ENCODE peak calls at places on chromosomes 16 and 17, in ten cellular contexts. Y is CD8-positive, alpha-beta T cell; L is mucosa of descending colon; I is colonic mucosa; T is IMR-90; D is H1; B is AG10803; E is ovary; X is foreskin fibroblast; Z is heart right ventricle. F is an unnamed sample.

GRCh38 chr17:20191066-20191465 is 181.9 kb downstream of the SPECC1 start:
- DNase-seq in Y (no peak), L (no peak), I (no peak), T (peak), D (no peak), B (peak), E (no peak), X (peak), Z (no peak), F (no peak)

GRCh38 chr16:77833906-77834599 is 45.7 kb downstream of the VAT1L start:
- DNase-seq in Y (no peak), L (no peak), I (no peak), T (peak), D (peak), B (peak), E (no peak), X (peak), Z (no peak), F (no peak)

GRCh38 chr17:19940722-19941464 is 36.7 kb downstream of the AKAP10 start:
- DNase-seq in Y (no peak), L (no peak), I (no peak), T (peak), D (no peak), B (peak), E (no peak), X (peak), Z (no peak), F (peak)

GRCh38 chr16:83851473-83851872 is 43.7 kb downstream of the HSBP1 start:
- DNase-seq in Y (no peak), L (no peak), I (no peak), T (no peak), D (no peak), B (no peak), E (no peak), X (no peak), Z (no peak), F (peak)

GRCh38 chr17:76485569-76485968 is 15.7 kb downstream of the RHBDF2 start:
- DNase-seq in Y (no peak), L (no peak), I (no peak), T (no peak), D (no peak), B (no peak), E (no peak), X (no peak), Z (no peak), F (no peak)

GRCh38 chr17:78680436-78680835 is 101.6 kb downstream of the CYTH1 start:
- DNase-seq in Y (no peak), L (no peak), I (no peak), T (no peak), D (no peak), B (no peak), E (no peak), X (no peak), Z (no peak), F (no peak)

GRCh38 chr17:76981545-76982295 is 113.5 kb downstream of the MGAT5B start:
- DNase-seq in Y (no peak), L (no peak), I (no peak), T (no peak), D (no peak), B (no peak), E (no peak), X (no peak), Z (no peak), F (no peak)

GRCh38 chr16:66020642-66021041 is 345.8 kb upstream of the CDH5 start:
- DNase-seq in Y (no peak), L (no peak), I (no peak), T (peak), D (no peak), B (peak), E (no peak), X (no peak), Z (no peak), F (no peak)

GRCh38 chr17:58520843-58521430 is 6.5 kb upstream of the MTMR4 start:
- DNase-seq in Y (no peak), L (no peak), I (no peak), T (peak), D (no peak), B (peak), E (no peak), X (no peak), Z (no peak), F (peak)

GRCh38 chr17:81031571-81032550 is 3.1 kb upstream of the BAIAP2 start:
- DNase-seq in Y (no peak), L (no peak), I (peak), T (no peak), D (no peak), B (no peak), E (no peak), X (no peak), Z (no peak), F (no peak)

GRCh38 chr17:72466606-72467005 is 345.8 kb downstream of the SOX9 start:
- DNase-seq in Y (no peak), L (no peak), I (no peak), T (no peak), D (no peak), B (no peak), E (no peak), X (no peak), Z (no peak), F (no peak)

GRCh38 chr17:61510991-61511390 is 58.8 kb downstream of the TBX4 start:
- DNase-seq in Y (no peak), L (no peak), I (no peak), T (no peak), D (no peak), B (no peak), E (no peak), X (no peak), Z (no peak), F (no peak)

GRCh38 chr17:79933863-79934652 is 94.8 kb upstream of the CBX4 start:
- DNase-seq in Y (no peak), L (peak), I (no peak), T (peak), D (no peak), B (no peak), E (no peak), X (no peak), Z (no peak), F (peak)

GRCh38 chr17:56861899-56862298 is 27.9 kb downstream of the DGKE start:
- DNase-seq in Y (no peak), L (no peak), I (no peak), T (no peak), D (no peak), B (no peak), E (no peak), X (no peak), Z (no peak), F (no peak)

GRCh38 chr17:42618442-42619150 is 9.1 kb downstream of the TUBG1 start:
- DNase-seq in Y (no peak), L (peak), I (peak), T (no peak), D (no peak), B (no peak), E (no peak), X (no peak), Z (peak), F (peak)

GRCh38 chr17:56679148-56679766 is 85.8 kb downstream of the NOG start:
- DNase-seq in Y (no peak), L (no peak), I (no peak), T (peak), D (no peak), B (peak), E (no peak), X (peak), Z (no peak), F (peak)

GRCh38 chr17:7842950-7843535 is 9.0 kb downstream of the KDM6B start:
- DNase-seq in Y (peak), L (peak), I (peak), T (peak), D (no peak), B (peak), E (peak), X (peak), Z (peak), F (peak)

GRCh38 chr17:29617481-29618271 is 5.0 kb downstream of the CORO6 start:
- DNase-seq in Y (peak), L (peak), I (peak), T (peak), D (no peak), B (peak), E (peak), X (peak), Z (peak), F (peak)

GRCh38 chr16:80300876-80301275 is 239.9 kb upstream of the DYNLRB2 start:
- DNase-seq in Y (no peak), L (no peak), I (no peak), T (peak), D (no peak), B (peak), E (no peak), X (peak), Z (no peak), F (no peak)

GRCh38 chr17:37774508-37774907 is 29.6 kb upstream of the HNF1B start:
- DNase-seq in Y (no peak), L (no peak), I (no peak), T (no peak), D (no peak), B (no peak), E (no peak), X (no peak), Z (no peak), F (no peak)

GRCh38 chr17:43905985-43906852 is 1.1 kb downstream of the MPP2 start:
- DNase-seq in Y (peak), L (peak), I (peak), T (peak), D (no peak), B (peak), E (peak), X (peak), Z (peak), F (no peak)

GRCh38 chr17:42843358-42843934 is 934 bp upstream of the AOC2 start:
- DNase-seq in Y (no peak), L (no peak), I (peak), T (peak), D (no peak), B (peak), E (no peak), X (peak), Z (no peak), F (peak)

GRCh38 chr16:87047221-87048037 is 269.8 kb downstream of the C16orf95 start:
- DNase-seq in Y (no peak), L (no peak), I (no peak), T (peak), D (no peak), B (no peak), E (no peak), X (peak), Z (no peak), F (no peak)

GRCh38 chr17:37050905-37051304 is 102.2 kb downstream of the AATF start:
- DNase-seq in Y (no peak), L (no peak), I (no peak), T (peak), D (no peak), B (no peak), E (no peak), X (no peak), Z (no peak), F (peak)

GRCh38 chr17:10096556-10096955 is 101.8 kb downstream of the GAS7 start:
- DNase-seq in Y (no peak), L (no peak), I (no peak), T (no peak), D (no peak), B (no peak), E (no peak), X (no peak), Z (no peak), F (no peak)

GRCh38 chr16:85253127-85253941 is 141.1 kb upstream of the CIBAR2 start:
- DNase-seq in Y (peak), L (peak), I (peak), T (peak), D (no peak), B (peak), E (peak), X (no peak), Z (peak), F (peak)

GRCh38 chr16:87070657-87071056 is 246.5 kb downstream of the C16orf95 start:
- DNase-seq in Y (no peak), L (no peak), I (no peak), T (no peak), D (no peak), B (no peak), E (no peak), X (no peak), Z (no peak), F (no peak)

GRCh38 chr17:75811174-75811573 is 26.6 kb downstream of the UNK start:
- DNase-seq in Y (no peak), L (no peak), I (no peak), T (no peak), D (no peak), B (no peak), E (no peak), X (no peak), Z (no peak), F (no peak)

GRCh38 chr16:3369073-3369472 is 13.4 kb downstream of the OR2C1 start:
- DNase-seq in Y (no peak), L (no peak), I (no peak), T (no peak), D (no peak), B (no peak), E (no peak), X (no peak), Z (no peak), F (no peak)

GRCh38 chr17:34720760-34721159 is 141.4 kb downstream of the TMEM132E start:
- DNase-seq in Y (no peak), L (no peak), I (no peak), T (no peak), D (no peak), B (no peak), E (no peak), X (no peak), Z (no peak), F (no peak)

GRCh38 chr17:50561796-50562195 is 1.3 kb downstream of the CACNA1G start:
- DNase-seq in Y (no peak), L (no peak), I (no peak), T (no peak), D (no peak), B (no peak), E (no peak), X (no peak), Z (no peak), F (no peak)

GRCh38 chr17:50559674-50560184 is 786 bp upstream of the CACNA1G start:
- DNase-seq in Y (no peak), L (peak), I (peak), T (peak), D (peak), B (peak), E (peak), X (peak), Z (peak), F (peak)

GRCh38 chr17:50560185-50560824 is at the start of gene CACNA1G:
- DNase-seq in Y (peak), L (peak), I (peak), T (peak), D (peak), B (peak), E (peak), X (peak), Z (peak), F (peak)

GRCh38 chr17:50562266-50563094 is 2.0 kb downstream of the CACNA1G start:
- DNase-seq in Y (no peak), L (no peak), I (no peak), T (no peak), D (no peak), B (no peak), E (no peak), X (no peak), Z (no peak), F (no peak)

DNA sequence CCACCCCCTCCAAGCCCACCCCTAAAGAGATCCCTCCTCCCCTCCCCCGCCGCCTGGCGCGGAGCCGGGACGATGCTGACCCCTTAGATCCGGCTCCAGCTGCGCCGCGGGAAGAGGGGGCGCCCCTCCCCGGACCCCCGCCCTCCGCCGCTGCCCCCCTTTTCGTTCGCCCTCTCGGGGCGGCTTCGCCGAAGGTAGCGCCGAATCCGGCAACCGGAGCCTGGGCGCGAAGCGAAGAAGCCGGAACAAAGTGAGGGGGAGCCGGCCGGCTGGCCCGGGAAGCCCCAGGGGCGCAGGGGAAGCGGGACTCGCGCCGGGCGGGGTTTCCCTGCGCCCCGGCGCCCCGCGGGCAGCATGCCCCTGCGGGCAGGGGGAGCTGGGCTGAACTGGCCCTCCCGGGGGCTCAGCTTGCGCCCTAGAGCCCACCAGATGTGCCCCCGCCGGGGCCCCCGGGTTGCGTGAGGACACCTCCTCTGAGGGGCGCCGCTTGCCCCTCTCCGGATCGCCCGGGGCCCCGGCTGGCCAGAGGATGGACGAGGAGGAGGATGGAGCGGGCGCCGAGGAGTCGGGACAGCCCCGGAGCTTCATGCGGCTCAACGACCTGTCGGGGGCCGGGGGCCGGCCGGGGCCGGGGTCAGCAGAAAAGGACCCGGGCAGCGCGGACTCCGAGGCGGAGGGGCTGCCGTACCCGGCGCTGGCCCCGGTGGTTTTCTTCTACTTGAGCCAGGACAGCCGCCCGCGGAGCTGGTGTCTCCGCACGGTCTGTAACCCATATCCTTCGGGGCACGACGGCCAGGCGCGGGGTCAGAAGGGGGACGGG is 626 bp downstream of the CACNA1G start:
- DNase-seq in Y (no peak), L (no peak), I (no peak), T (no peak), D (no peak), B (no peak), E (peak), X (no peak), Z (no peak), F (no peak)
- H3K4me3 ChIP-seq in Y (peak), L (no peak), I (peak), T (peak), D (peak), B (peak), E (peak), X (peak), Z (peak), F (peak)

GRCh38 chr17:17742133-17742621 is 60.9 kb downstream of the RAI1 start:
- DNase-seq in Y (no peak), L (no peak), I (no peak), T (no peak), D (no peak), B (peak), E (no peak), X (no peak), Z (no peak), F (no peak)

GRCh38 chr17:17740627-17741237 is 59.5 kb downstream of the RAI1 start:
- DNase-seq in Y (peak), L (no peak), I (no peak), T (no peak), D (no peak), B (no peak), E (peak), X (no peak), Z (no peak), F (no peak)

GRCh38 chr17:17739388-17740066 is 58.3 kb downstream of the RAI1 start:
- DNase-seq in Y (no peak), L (peak), I (peak), T (peak), D (no peak), B (peak), E (peak), X (peak), Z (no peak), F (peak)

GRCh38 chr17:17742688-17743390 is 61.6 kb downstream of the RAI1 start:
- DNase-seq in Y (no peak), L (no peak), I (no peak), T (no peak), D (no peak), B (no peak), E (no peak), X (no peak), Z (no peak), F (no peak)

GRCh38 chr17:17741346-17742023 is 60.2 kb downstream of the RAI1 start:
- DNase-seq in Y (no peak), L (no peak), I (no peak), T (no peak), D (no peak), B (peak), E (no peak), X (peak), Z (no peak), F (no peak)
- H3K4me3 ChIP-seq in Y (no peak), L (no peak), I (no peak), T (no peak), D (no peak), B (peak), E (peak), X (peak), Z (no peak), F (no peak)

GRCh38 chr16:53219795-53220194 is 165.0 kb downstream of the CHD9 start:
- DNase-seq in Y (no peak), L (no peak), I (no peak), T (peak), D (no peak), B (no peak), E (no peak), X (peak), Z (no peak), F (no peak)
- H3K4me3 ChIP-seq in Y (no peak), L (no peak), I (no peak), T (no peak), D (no peak), B (no peak), E (no peak), X (no peak), Z (no peak), F (no peak)

GRCh38 chr17:28576758-28577465 is at the start of gene ALDOC:
- DNase-seq in Y (peak), L (peak), I (peak), T (peak), D (peak), B (peak), E (peak), X (peak), Z (peak), F (peak)
- H3K4me3 ChIP-seq in Y (peak), L (no peak), I (peak), T (peak), D (peak), B (peak), E (peak), X (peak), Z (no peak), F (no peak)

GRCh38 chr17:48456584-48456983 is 26.6 kb upstream of the SKAP1 start:
- DNase-seq in Y (no peak), L (no peak), I (peak), T (no peak), D (no peak), B (no peak), E (no peak), X (no peak), Z (no peak), F (peak)
- H3K4me3 ChIP-seq in Y (peak), L (no peak), I (no peak), T (no peak), D (no peak), B (no peak), E (no peak), X (no peak), Z (no peak), F (no peak)

DNA sequence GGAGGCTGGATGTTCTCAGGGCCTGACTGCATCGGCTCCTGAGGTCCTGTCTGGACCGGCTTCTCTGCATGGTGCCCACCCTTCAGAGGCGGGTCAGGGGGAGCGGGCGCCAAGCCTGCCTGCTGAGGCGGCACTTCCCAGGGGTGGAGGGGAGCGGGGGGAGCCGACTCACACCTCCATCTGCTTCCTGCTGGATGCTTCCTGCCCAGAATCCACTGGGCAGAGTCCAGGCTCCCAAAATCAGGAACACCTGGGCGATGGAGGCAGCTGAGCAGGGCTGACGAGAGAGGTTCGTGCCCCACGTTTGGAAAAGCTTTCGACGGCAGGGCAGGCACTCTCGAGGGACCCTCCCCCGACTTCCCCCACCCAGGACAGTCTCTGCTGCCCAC is 42.2 kb downstream of the TIMM22 start:
- DNase-seq in Y (no peak), L (no peak), I (no peak), T (no peak), D (no peak), B (no peak), E (no peak), X (no peak), Z (no peak), F (no peak)
- H3K4me3 ChIP-seq in Y (no peak), L (no peak), I (no peak), T (no peak), D (no peak), B (no peak), E (no peak), X (no peak), Z (no peak), F (no peak)

GRCh38 chr17:5078106-5079028 is at the start of gene ZFP3:
- DNase-seq in Y (peak), L (peak), I (peak), T (peak), D (peak), B (peak), E (peak), X (peak), Z (peak), F (peak)
- H3K4me3 ChIP-seq in Y (peak), L (peak), I (peak), T (peak), D (peak), B (peak), E (peak), X (peak), Z (peak), F (peak)

F was measured in small intestine.